ENCODE peak calls at places on chromosomes 13 and 19, in five cellular contexts. M, E, X, G and Y are unnamed samples. For H3K4me1, the result is how much of the 10 kb centered on the place peaks cover.

GRCh38 chr19:23384166-23384565 is 11.1 kb downstream of the ZNF91 start:
- DNase-seq in M (no peak), E (no peak), X (no peak), G (no peak), Y (no peak)

GRCh38 chr19:42198676-42199439 is 18.6 kb downstream of the DEDD2 start:
- DNase-seq in M (no peak), E (no peak), X (peak), G (no peak), Y (no peak)

GRCh38 chr19:50310759-50311465 is 18.3 kb downstream of the KCNC3 start:
- DNase-seq in M (no peak), E (no peak), X (no peak), G (no peak), Y (no peak)

GRCh38 chr19:39986643-39987042 is 10.2 kb upstream of the ZNF546 start:
- DNase-seq in M (no peak), E (no peak), X (no peak), G (no peak), Y (no peak)

GRCh38 chr13:27482996-27483395 is 32.6 kb upstream of the MTIF3 start:
- DNase-seq in M (no peak), E (no peak), X (no peak), G (no peak), Y (no peak)

GRCh38 chr13:90641884-90642283 is 705.6 kb upstream of the MIR17HG start:
- DNase-seq in M (no peak), E (no peak), X (no peak), G (no peak), Y (no peak)

GRCh38 chr13:53417601-53418000 is 389.0 kb downstream of the OLFM4 start:
- DNase-seq in M (no peak), E (no peak), X (no peak), G (no peak), Y (no peak)

GRCh38 chr19:2680808-2681207 is 21.7 kb downstream of the GNG7 start:
- DNase-seq in M (no peak), E (no peak), X (no peak), G (no peak), Y (no peak)

GRCh38 chr19:29119582-29119981 is 93.4 kb downstream of the UQCRFS1 start:
- DNase-seq in M (no peak), E (no peak), X (no peak), G (no peak), Y (no peak)

GRCh38 chr13:105037064-105037463 is 1498.4 kb downstream of the EFNB2 start:
- DNase-seq in M (no peak), E (no peak), X (no peak), G (no peak), Y (no peak)

GRCh38 chr13:42478531-42479156 is 95.3 kb upstream of the TNFSF11 start:
- DNase-seq in M (peak), E (peak), X (no peak), G (no peak), Y (no peak)

GRCh38 chr13:64154514-64154913 is 2738.9 kb upstream of the PCDH20 start:
- DNase-seq in M (peak), E (no peak), X (no peak), G (no peak), Y (no peak)

GRCh38 chr19:14517446-14517839 is 754 bp downstream of the DNAJB1 start:
- DNase-seq in M (no peak), E (no peak), X (no peak), G (no peak), Y (no peak)

GRCh38 chr19:3183721-3184641 is 1.7 kb upstream of the NCLN start:
- DNase-seq in M (no peak), E (no peak), X (no peak), G (no peak), Y (peak)

GRCh38 chr19:46944918-46945628 is 74.6 kb upstream of the NPAS1 start:
- DNase-seq in M (peak), E (peak), X (no peak), G (peak), Y (peak)

GRCh38 chr13:46968450-46968849 is 71.6 kb upstream of the HTR2A start:
- DNase-seq in M (no peak), E (no peak), X (no peak), G (no peak), Y (no peak)

GRCh38 chr19:51695702-51696315 is 2.7 kb downstream of the SPACA6 start:
- DNase-seq in M (no peak), E (no peak), X (no peak), G (no peak), Y (no peak)

GRCh38 chr13:100811431-100811830 is 136.8 kb upstream of the TMTC4 start:
- DNase-seq in M (no peak), E (peak), X (no peak), G (no peak), Y (no peak)

GRCh38 chr13:100808330-100808729 is 133.7 kb upstream of the TMTC4 start:
- DNase-seq in M (no peak), E (peak), X (no peak), G (no peak), Y (no peak)

GRCh38 chr13:100809856-100810255 is 135.3 kb upstream of the TMTC4 start:
- DNase-seq in M (no peak), E (no peak), X (no peak), G (no peak), Y (no peak)

GRCh38 chr13:100810991-100811390 is 136.4 kb upstream of the TMTC4 start:
- DNase-seq in M (no peak), E (no peak), X (no peak), G (no peak), Y (no peak)

DNA sequence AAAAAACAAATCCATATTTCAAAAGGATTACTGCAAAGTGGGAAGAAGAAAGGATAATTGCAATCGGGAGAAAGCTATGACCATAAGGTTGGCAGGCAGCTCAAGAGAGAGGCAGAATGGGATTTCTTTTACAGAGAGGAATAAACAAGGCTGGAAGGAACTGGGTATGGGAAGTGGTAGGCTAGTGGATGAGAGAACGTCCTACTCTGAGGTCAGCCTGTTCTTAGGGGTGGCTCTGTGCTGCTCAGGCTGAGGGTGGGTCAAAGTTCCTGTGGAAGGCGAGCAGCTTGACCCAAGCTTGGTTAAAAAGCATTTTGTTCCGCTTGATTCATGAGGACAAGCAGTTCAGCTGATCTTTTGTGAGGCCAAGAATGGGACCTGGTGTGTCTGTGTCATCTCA is 134.3 kb upstream of the TMTC4 start:
- DNase-seq in M (no peak), E (peak), X (no peak), G (no peak), Y (no peak)
- H3K4me1 ChIP-seq in M (under half), E (under half), X (under half), G (under half), Y (under half)

GRCh38 chr19:10120538-10121198 is 969 bp upstream of the EIF3G start:
- DNase-seq in M (peak), E (no peak), X (no peak), G (no peak), Y (peak)
- H3K4me3 ChIP-seq in M (peak), E (no peak), X (no peak), G (no peak), Y (no peak)

GRCh38 chr13:109228211-109228610 is 558.2 kb downstream of the IRS2 start:
- DNase-seq in M (no peak), E (no peak), X (no peak), G (no peak), Y (no peak)
- H3K4me1 ChIP-seq in M (under half), E (under half), X (under half), G (under half), Y (under half)

DNA sequence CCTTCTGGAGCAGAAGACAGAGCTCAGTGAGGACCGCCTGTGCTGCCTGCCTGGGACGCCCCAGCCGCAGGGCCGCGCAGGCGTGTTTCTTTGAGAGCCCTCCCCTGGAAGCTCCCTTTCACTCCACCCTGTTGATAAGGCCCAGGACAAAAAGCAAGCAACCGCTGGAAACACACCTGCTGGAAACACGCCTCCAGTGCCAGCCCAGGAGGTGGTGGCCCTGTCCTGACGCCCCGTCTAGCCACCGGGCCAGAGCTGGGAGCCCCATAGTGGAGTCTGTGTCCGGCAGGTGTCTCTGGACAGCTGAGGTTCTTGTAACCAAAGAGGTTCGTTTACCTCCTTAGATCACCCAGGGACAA is 173.8 kb downstream of the KATNAL1 start:
- DNase-seq in M (no peak), E (no peak), X (no peak), G (no peak), Y (no peak)
- H3K4me3 ChIP-seq in M (no peak), E (no peak), X (no peak), G (no peak), Y (no peak)

GRCh38 chr13:44220948-44221347 is 152.7 kb upstream of the SERP2 start:
- DNase-seq in M (no peak), E (no peak), X (no peak), G (no peak), Y (no peak)
- H3K4me1 ChIP-seq in M (under half), E (under half), X (under half), G (under half), Y (under half)

GRCh38 chr13:50990540-50991506 is 81.2 kb downstream of the RNASEH2B start:
- DNase-seq in M (peak), E (peak), X (no peak), G (peak), Y (peak)
- H3K4me3 ChIP-seq in M (peak), E (peak), X (no peak), G (no peak), Y (peak)

DNA sequence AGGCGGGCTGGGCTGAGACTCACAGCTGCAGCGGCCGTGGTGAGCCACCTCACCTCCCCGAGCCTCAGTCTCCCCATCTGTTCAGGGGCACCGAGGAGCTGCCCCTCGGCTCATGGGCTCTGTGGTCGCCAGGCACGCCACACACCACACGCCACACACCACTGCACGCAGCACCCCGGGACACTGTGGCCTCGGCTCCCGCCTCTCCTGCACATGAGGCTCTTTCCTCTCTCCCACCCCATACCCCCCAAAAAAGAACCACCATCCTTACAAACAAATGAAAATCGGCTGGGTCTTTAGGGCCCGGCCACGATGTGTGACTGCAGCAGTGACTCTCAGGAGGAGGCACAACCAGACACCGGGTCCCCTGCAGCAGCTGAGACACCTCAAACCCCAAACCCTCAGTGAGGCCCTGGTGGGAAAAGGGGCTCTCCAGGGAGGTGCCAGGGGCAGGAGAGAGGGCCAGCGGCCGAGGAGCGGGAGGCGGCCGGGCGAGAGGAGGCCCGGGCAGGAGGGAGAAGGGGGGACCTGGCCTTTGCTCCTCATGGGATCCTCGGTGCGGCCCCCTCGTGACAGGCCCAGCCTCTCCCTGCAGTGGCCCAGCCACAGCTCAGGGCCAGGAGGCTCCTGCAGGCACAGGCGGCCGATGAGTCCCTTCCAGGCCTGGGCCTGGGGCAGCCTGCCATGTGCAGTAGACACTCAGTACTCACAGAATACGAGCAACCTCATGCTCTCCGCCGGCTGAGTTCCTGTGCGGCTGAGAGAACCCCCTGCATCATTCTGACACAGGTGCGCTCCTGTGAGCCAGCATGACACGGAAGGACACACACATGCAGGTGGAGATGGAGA is 66.3 kb downstream of the RASA3 start:
- DNase-seq in M (no peak), E (no peak), X (peak), G (no peak), Y (no peak)
- H3K4me1 ChIP-seq in M (half or more), E (under half), X (half or more), G (under half), Y (under half)

DNA sequence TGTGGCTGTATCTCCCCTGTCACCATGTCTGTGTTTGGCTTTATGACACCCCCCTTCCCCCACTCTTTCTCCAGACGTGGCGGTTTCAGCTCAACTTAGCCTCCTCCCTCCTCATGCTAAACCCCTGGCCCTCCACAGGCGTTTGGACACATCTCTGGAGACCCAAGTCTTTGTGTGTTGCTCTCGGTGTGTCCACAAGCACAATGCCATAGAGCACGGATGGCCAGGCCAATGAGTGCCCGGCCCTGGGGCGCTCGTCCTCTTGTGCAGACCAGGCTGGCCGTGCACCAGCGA is 468 bp downstream of the PPP1R14A start:
- DNase-seq in M (no peak), E (no peak), X (no peak), G (peak), Y (no peak)
- H3K4me3 ChIP-seq in M (peak), E (no peak), X (no peak), G (no peak), Y (peak)

GRCh38 chr19:1255186-1256161 is 7.1 kb downstream of the MIDN start:
- DNase-seq in M (no peak), E (no peak), X (no peak), G (no peak), Y (no peak)
- H3K4me1 ChIP-seq in M (under half), E (under half), X (half or more), G (half or more), Y (under half)